ENCODE peak calls at places on chromosomes 16 and 17, in nine cellular contexts. U, F, L, I, P, B, Z, H and O are unnamed samples.

GRCh38 chr17:4327638-4328037 is 38.8 kb downstream of the UBE2G1 start:
- DNase-seq in U (peak; percentile 70), F (no peak), L (peak; percentile 81), I (no peak), P (peak; percentile 82), B (peak; percentile 92), Z (no peak), H (no peak), O (peak; percentile 42)

GRCh38 chr17:77501101-77501566 is 360.4 kb downstream of the SEC14L1 start:
- DNase-seq in U (no peak), F (no peak), L (no peak), I (no peak), P (no peak), B (peak; percentile 32), Z (no peak), H (no peak), O (no peak)

GRCh38 chr16:49856741-49857330 is 924 bp upstream of the ZNF423 start:
- DNase-seq in U (peak; percentile 87), F (no peak), L (peak; percentile 66), I (no peak), P (peak; percentile 35), B (peak; percentile 70), Z (no peak), H (no peak), O (peak; percentile 93)

GRCh38 chr17:77076046-77076882 is 64.5 kb upstream of the SEC14L1 start:
- DNase-seq in U (peak; percentile 29), F (no peak), L (peak; percentile 17), I (no peak), P (no peak), B (no peak), Z (no peak), H (no peak), O (no peak)

GRCh38 chr16:4477966-4478365 is 1.8 kb downstream of the HMOX2 start:
- DNase-seq in U (peak; percentile 52), F (no peak), L (peak; percentile 53), I (no peak), P (peak; percentile 45), B (peak; percentile 60), Z (no peak), H (no peak), O (peak; percentile 77)

GRCh38 chr16:19678804-19679203 is 39.2 kb downstream of the KNOP1 start:
- DNase-seq in U (no peak), F (no peak), L (peak; percentile 46), I (no peak), P (no peak), B (no peak), Z (no peak), H (no peak), O (no peak)

GRCh38 chr17:18932360-18933055 is 19.5 kb upstream of the SLC5A10 start:
- DNase-seq in U (no peak), F (no peak), L (no peak), I (no peak), P (no peak), B (no peak), Z (no peak), H (no peak), O (no peak)

GRCh38 chr16:2511128-2511785 is 2.5 kb upstream of the ATP6V0C start:
- DNase-seq in U (peak; percentile 59), F (no peak), L (peak; percentile 45), I (no peak), P (no peak), B (peak; percentile 78), Z (no peak), H (peak; percentile 92), O (peak; percentile 74)

GRCh38 chr17:44376124-44376523 is 12.5 kb upstream of the FAM171A2 start:
- DNase-seq in U (no peak), F (no peak), L (no peak), I (no peak), P (no peak), B (peak; percentile 24), Z (no peak), H (no peak), O (peak; percentile 31)

GRCh38 chr17:3557768-3558583 is at the start of gene TRPV3:
- DNase-seq in U (no peak), F (peak; percentile 33), L (peak; percentile 31), I (peak; percentile 55), P (peak; percentile 21), B (peak; percentile 68), Z (no peak), H (no peak), O (peak; percentile 28)

GRCh38 chr16:81483970-81484595 is 39.5 kb downstream of the CMIP start:
- DNase-seq in U (no peak), F (no peak), L (no peak), I (no peak), P (no peak), B (no peak), Z (no peak), H (no peak), O (no peak)

GRCh38 chr17:13477180-13477611 is 124.5 kb downstream of the HS3ST3A1 start:
- DNase-seq in U (peak; percentile 33), F (no peak), L (peak; percentile 38), I (no peak), P (no peak), B (peak; percentile 74), Z (no peak), H (no peak), O (peak; percentile 35)

GRCh38 chr17:21012736-21013135 is 30.1 kb downstream of the USP22 start:
- DNase-seq in U (no peak), F (no peak), L (no peak), I (no peak), P (no peak), B (no peak), Z (no peak), H (no peak), O (no peak)

GRCh38 chr16:1458336-1458976 is 14.1 kb upstream of the CCDC154 start:
- DNase-seq in U (no peak), F (no peak), L (peak; percentile 66), I (no peak), P (no peak), B (peak; percentile 57), Z (no peak), H (no peak), O (no peak)